ENCODE peak calls at places on chromosomes 5 and 9, in five cellular contexts. H is AG10803, F is uterus, Y is thoracic aorta, P is lower lobe of right lung. Z is an unnamed sample.

GRCh38 chr9:21110708-21111576 is 30.7 kb downstream of the IFNW1 start:
- DNase-seq in H (peak; percentile 74), P (no peak), F (no peak), Y (no peak), Z (peak; percentile 87)

GRCh38 chr9:91562412-91562811 is 138.8 kb upstream of the NFIL3 start:
- DNase-seq in P (no peak), F (no peak), Y (no peak), H (no peak), Z (peak; percentile 9)

GRCh38 chr5:176384366-176384930 is 4.0 kb downstream of the NOP16 start:
- DNase-seq in Y (no peak), H (no peak), P (no peak), F (no peak), Z (no peak)

GRCh38 chr5:136667789-136668188 is 302.4 kb upstream of the TRPC7 start:
- DNase-seq in P (no peak), Y (no peak), F (no peak), H (no peak), Z (no peak)

GRCh38 chr9:15253197-15253596 is 53.8 kb downstream of the TTC39B start:
- DNase-seq in Y (no peak), F (no peak), H (peak; percentile 60), P (no peak), Z (no peak)

GRCh38 chr9:131720330-131720729 is 19.5 kb downstream of the RAPGEF1 start:
- DNase-seq in Y (no peak), F (no peak), P (no peak), H (no peak), Z (no peak)

GRCh38 chr9:35396560-35397215 is 93.2 kb upstream of the RUSC2 start:
- DNase-seq in P (no peak), Y (no peak), H (no peak), F (no peak), Z (no peak)

GRCh38 chr5:150585781-150586461 is 54.5 kb upstream of the SYNPO start:
- DNase-seq in F (no peak), P (no peak), H (no peak), Y (no peak), Z (no peak)

GRCh38 chr5:111389390-111390082 is 122.8 kb downstream of the STARD4 start:
- DNase-seq in P (no peak), Y (no peak), F (no peak), H (peak; percentile 78), Z (no peak)

GRCh38 chr9:8917978-8918739 is 1118.6 kb upstream of the DMAC1 start:
- DNase-seq in H (no peak), F (no peak), P (no peak), Y (no peak), Z (no peak)

GRCh38 chr5:151880304-151880703 is 44.3 kb downstream of the GLRA1 start:
- DNase-seq in P (no peak), Y (no peak), H (no peak), F (no peak), Z (no peak)

GRCh38 chr9:124282442-124283231 is 24.9 kb downstream of the NEK6 start:
- DNase-seq in F (peak; percentile 80), Y (no peak), P (peak; percentile 73), H (no peak), Z (peak; percentile 97)

GRCh38 chr9:7791364-7791763 is 8.2 kb downstream of the DMAC1 start:
- DNase-seq in P (no peak), H (no peak), Y (no peak), F (no peak), Z (no peak)

GRCh38 chr5:147460380-147460779 is 49.5 kb downstream of the DPYSL3 start:
- DNase-seq in Y (no peak), F (no peak), H (no peak), P (no peak), Z (no peak)

GRCh38 chr5:124111886-124112285 is 599.9 kb downstream of the CSNK1G3 start:
- DNase-seq in Y (no peak), H (no peak), F (no peak), P (no peak), Z (no peak)

GRCh38 chr9:38108326-38108725 is 39.3 kb upstream of the SHB start:
- DNase-seq in Y (no peak), F (no peak), P (no peak), H (no peak), Z (no peak)

GRCh38 chr5:121273818-121274433 is 577.8 kb upstream of the FTMT start:
- DNase-seq in Y (no peak), H (peak; percentile 47), P (no peak), F (no peak), Z (peak; percentile 88)

GRCh38 chr9:36721846-36722588 is 149.3 kb downstream of the MELK start:
- DNase-seq in F (no peak), H (no peak), Y (no peak), P (peak; percentile 58), Z (no peak)

GRCh38 chr9:124008855-124009834 is 2.4 kb upstream of the LHX2 start:
- DNase-seq in H (no peak), P (no peak), Y (no peak), F (no peak), Z (peak; percentile 86)

GRCh38 chr5:67379761-67380160 is 183.2 kb upstream of the CD180 start:
- DNase-seq in Y (no peak), H (no peak), P (no peak), F (no peak), Z (no peak)

GRCh38 chr5:5658226-5658625 is 235.7 kb downstream of the ICE1 start:
- DNase-seq in H (peak; percentile 64), P (no peak), Y (peak; percentile 79), F (peak; percentile 35), Z (peak; percentile 75)

GRCh38 chr9:89874351-89875321 is 269.8 kb downstream of the GADD45G start:
- DNase-seq in Y (no peak), F (peak; percentile 42), H (no peak), P (peak; percentile 48), Z (peak; percentile 80)

GRCh38 chr5:59922220-59922619 is 28.7 kb upstream of the PDE4D start:
- DNase-seq in F (no peak), P (no peak), H (no peak), Y (no peak), Z (no peak)

GRCh38 chr5:59921816-59922215 is 28.3 kb upstream of the PDE4D start:
- DNase-seq in H (no peak), P (no peak), Y (no peak), F (no peak), Z (no peak)

DNA sequence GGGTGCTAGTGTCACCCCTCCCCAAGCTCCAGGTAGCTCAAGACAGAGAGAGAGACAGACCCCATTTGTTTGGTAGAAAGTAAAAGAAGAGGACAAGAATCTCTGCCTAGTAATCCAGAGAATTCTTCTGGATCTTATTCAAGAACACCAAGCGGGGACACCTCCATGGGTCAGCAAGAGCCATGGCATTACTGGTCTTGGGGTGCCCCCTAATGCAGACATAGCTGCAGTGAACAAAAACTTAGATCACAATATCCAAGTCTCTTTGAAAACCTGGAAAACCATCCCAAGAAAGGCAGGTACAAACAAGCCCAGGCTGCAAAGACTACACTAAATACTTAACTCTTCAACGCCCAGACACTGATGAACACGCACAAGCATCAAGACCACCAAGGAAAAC is 29.9 kb upstream of the PDE4D start:
- DNase-seq in Y (no peak), P (no peak), H (peak; percentile 55), F (no peak), Z (no peak)
- TF ChIP-seq CTCF in Y (no peak), P (no peak), H (peak; percentile 61), F (no peak), Z (no peak)

DNA sequence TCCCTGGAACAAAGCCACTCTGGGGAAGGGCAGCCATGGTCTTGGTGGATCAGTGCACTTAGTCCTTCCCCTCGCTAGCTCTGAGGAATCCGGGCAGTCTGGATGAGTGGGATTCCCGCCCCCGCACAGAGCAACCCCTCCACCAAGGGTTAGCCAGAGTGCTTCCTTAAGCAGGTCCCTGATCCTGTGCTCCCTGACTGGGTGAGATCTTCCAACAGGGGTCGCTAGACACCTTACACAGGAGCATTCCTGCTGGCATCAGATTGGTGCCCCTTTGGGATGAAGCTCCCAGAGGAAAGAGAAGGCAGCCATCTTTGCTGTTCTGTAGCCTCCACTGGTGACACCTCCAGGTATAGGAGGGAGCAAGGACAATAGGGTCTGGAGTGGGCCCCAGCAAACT is 228.8 kb downstream of the AP3B1 start:
- DNase-seq in H (no peak), Y (no peak), P (no peak), F (no peak), Z (no peak)
- TF ChIP-seq CTCF in H (no peak), Y (no peak), P (no peak), F (no peak), Z (no peak)

GRCh38 chr5:157545911-157546310 is 29.7 kb downstream of the ADAM19 start:
- DNase-seq in Y (no peak), F (no peak), P (no peak), H (no peak), Z (no peak)
- TF ChIP-seq CTCF in Y (no peak), F (no peak), P (no peak), H (no peak), Z (no peak)

DNA sequence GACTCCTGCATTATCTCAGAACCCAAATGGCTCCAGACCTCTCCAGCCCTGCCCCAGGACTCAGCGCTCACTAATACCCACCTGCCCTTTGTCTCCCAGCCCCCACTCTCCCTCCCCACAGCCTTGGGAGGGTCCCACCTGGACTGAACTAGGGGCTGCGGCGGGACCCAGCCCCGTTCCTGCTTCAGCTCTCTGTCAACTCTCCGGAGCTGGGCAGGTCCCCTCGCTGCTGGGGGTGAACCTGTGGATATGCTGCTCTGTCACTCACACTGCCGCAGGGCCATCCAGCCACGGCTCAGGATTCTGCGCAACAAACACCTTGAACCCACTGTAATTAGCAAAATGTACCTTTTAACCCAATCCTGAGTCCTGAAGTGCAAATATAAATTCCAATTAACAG is 36.8 kb downstream of the NDUFS6 start:
- DNase-seq in Y (no peak), F (no peak), P (no peak), H (no peak), Z (peak; percentile 78)
- TF ChIP-seq CTCF in Y (no peak), F (no peak), P (no peak), H (no peak), Z (no peak)

GRCh38 chr9:122379340-122379739 is 8.5 kb downstream of the PTGS1 start:
- DNase-seq in F (no peak), H (no peak), P (no peak), Y (no peak), Z (no peak)
- TF ChIP-seq CTCF in F (no peak), H (peak; percentile 49), P (peak; percentile 24), Y (no peak), Z (peak; percentile 35)

GRCh38 chr5:170917113-170917512 is 55.3 kb downstream of the RANBP17 start:
- DNase-seq in Y (no peak), P (no peak), F (no peak), H (peak; percentile 17), Z (no peak)
- TF ChIP-seq CTCF in Y (no peak), P (no peak), F (no peak), H (peak; percentile 36), Z (peak; percentile 42)

GRCh38 chr9:10525972-10526371 is 86.8 kb downstream of the PTPRD start:
- DNase-seq in F (no peak), H (no peak), P (no peak), Y (no peak), Z (no peak)
- TF ChIP-seq CTCF in F (no peak), H (no peak), P (no peak), Y (no peak), Z (no peak)